ENCODE peak calls at places on chromosomes 3 and 15, in ten cellular contexts. B is SK-N-SH, N is sigmoid colon, I is suprapubic skin, U is GM23338, D is spleen, L is Panc1, X is stomach, A is H1, S is upper lobe of left lung. M is an unnamed sample. For H3K4me1, the result is how much of the 10 kb centered on the place peaks cover.

GRCh38 chr3:185732782-185733181 is 92.1 kb downstream of the IGF2BP2 start:
- DNase-seq in B (no peak), N (no peak), I (no peak), U (no peak), D (no peak), L (no peak), X (no peak), A (no peak), S (no peak), M (no peak)

GRCh38 chr15:41992151-41992802 is 19.9 kb upstream of the EHD4 start:
- DNase-seq in B (no peak), N (no peak), I (no peak), U (no peak), D (peak), L (no peak), X (no peak), A (no peak), S (no peak), M (no peak)

GRCh38 chr3:194488007-194488742 is 1.4 kb upstream of the ATP13A3 start:
- DNase-seq in B (no peak), N (no peak), I (no peak), U (no peak), D (no peak), L (no peak), X (no peak), A (no peak), S (no peak), M (no peak)

GRCh38 chr15:49015896-49016295 is 30.4 kb downstream of the SECISBP2L start:
- DNase-seq in B (peak), N (no peak), I (no peak), U (no peak), D (no peak), L (no peak), X (no peak), A (no peak), S (no peak), M (no peak)

GRCh38 chr3:183701744-183702143 is 4.1 kb downstream of the YEATS2 start:
- DNase-seq in B (no peak), N (no peak), I (no peak), U (peak), D (no peak), L (no peak), X (no peak), A (no peak), S (no peak), M (no peak)

GRCh38 chr15:42065008-42065407 is 29.4 kb downstream of the PLA2G4D start:
- DNase-seq in B (peak), N (no peak), I (peak), U (no peak), D (no peak), L (no peak), X (peak), A (peak), S (no peak), M (peak)

GRCh38 chr15:95804484-95804883 is 526.0 kb upstream of the NR2F2 start:
- DNase-seq in B (no peak), N (no peak), I (no peak), U (no peak), D (no peak), L (no peak), X (no peak), A (no peak), S (no peak), M (no peak)

GRCh38 chr3:106029941-106030619 is 161.3 kb upstream of the CBLB start:
- DNase-seq in B (no peak), N (no peak), I (no peak), U (no peak), D (no peak), L (no peak), X (no peak), A (no peak), S (no peak), M (no peak)

GRCh38 chr3:111787556-111788463 is 71.3 kb upstream of the PHLDB2 start:
- DNase-seq in B (no peak), N (no peak), I (no peak), U (no peak), D (no peak), L (no peak), X (no peak), A (no peak), S (no peak), M (no peak)

GRCh38 chr3:32495085-32495484 is 7.6 kb downstream of the CMTM6 start:
- DNase-seq in B (no peak), N (no peak), I (no peak), U (no peak), D (no peak), L (no peak), X (no peak), A (no peak), S (no peak), M (no peak)

GRCh38 chr15:62110000-62110851 is 43.4 kb downstream of the C2CD4A start:
- DNase-seq in B (peak), N (no peak), I (no peak), U (no peak), D (no peak), L (peak), X (no peak), A (no peak), S (no peak), M (no peak)

GRCh38 chr3:185825379-185825638 is 467 bp upstream of the IGF2BP2 start:
- DNase-seq in B (peak), N (no peak), I (no peak), U (no peak), D (no peak), L (no peak), X (no peak), A (no peak), S (no peak), M (no peak)

GRCh38 chr15:93497256-93497655 is 408.2 kb upstream of the RGMA start:
- DNase-seq in B (no peak), N (no peak), I (no peak), U (no peak), D (no peak), L (no peak), X (no peak), A (no peak), S (no peak), M (no peak)

GRCh38 chr3:101940521-101940992 is 91.2 kb downstream of the NFKBIZ start:
- DNase-seq in B (peak), N (peak), I (no peak), U (peak), D (peak), L (no peak), X (no peak), A (no peak), S (peak), M (no peak)

GRCh38 chr3:187210555-187211327 is 13.5 kb downstream of the RTP1 start:
- DNase-seq in B (no peak), N (no peak), I (no peak), U (peak), D (no peak), L (no peak), X (no peak), A (no peak), S (no peak), M (no peak)

GRCh38 chr15:38589502-38589901 is 24.9 kb upstream of the RASGRP1 start:
- DNase-seq in B (no peak), N (no peak), I (no peak), U (no peak), D (no peak), L (no peak), X (no peak), A (no peak), S (peak), M (no peak)

GRCh38 chr3:120568624-120569023 is 27.5 kb upstream of the NDUFB4 start:
- DNase-seq in B (no peak), N (no peak), I (no peak), U (no peak), D (no peak), L (no peak), X (no peak), A (no peak), S (no peak), M (no peak)

GRCh38 chr3:175606650-175607318 is 747.6 kb downstream of the NAALADL2 start:
- DNase-seq in B (no peak), N (no peak), I (no peak), U (no peak), D (no peak), L (no peak), X (no peak), A (no peak), S (no peak), M (no peak)

GRCh38 chr3:4938583-4938982 is 40.7 kb upstream of the BHLHE40 start:
- DNase-seq in B (no peak), N (no peak), I (no peak), U (no peak), D (no peak), L (no peak), X (no peak), A (no peak), S (no peak), M (no peak)

GRCh38 chr3:51436998-51437639 is 46.0 kb downstream of the RBM15B start:
- DNase-seq in B (no peak), N (no peak), I (no peak), U (no peak), D (no peak), L (no peak), X (peak), A (no peak), S (peak), M (no peak)

GRCh38 chr3:194536883-194537637 is 50.3 kb upstream of the ATP13A3 start:
- DNase-seq in B (peak), N (peak), I (no peak), U (no peak), D (no peak), L (peak), X (peak), A (no peak), S (no peak), M (no peak)

GRCh38 chr15:41568350-41569017 is 9.5 kb downstream of the TYRO3 start:
- DNase-seq in B (no peak), N (no peak), I (no peak), U (peak), D (peak), L (no peak), X (peak), A (peak), S (peak), M (no peak)

GRCh38 chr3:48784426-48785120 is 63.1 kb downstream of the PRKAR2A start:
- DNase-seq in B (no peak), N (no peak), I (no peak), U (no peak), D (no peak), L (no peak), X (no peak), A (no peak), S (no peak), M (no peak)

GRCh38 chr3:39185959-39186691 is 6.3 kb downstream of the XIRP1 start:
- DNase-seq in B (no peak), N (no peak), I (no peak), U (no peak), D (no peak), L (no peak), X (no peak), A (no peak), S (no peak), M (no peak)

GRCh38 chr15:41080144-41080543 is 35.9 kb downstream of the INO80 start:
- DNase-seq in B (no peak), N (no peak), I (no peak), U (no peak), D (no peak), L (no peak), X (no peak), A (no peak), S (no peak), M (no peak)

GRCh38 chr3:46848271-46849097 is 14.8 kb downstream of the MYL3 start:
- DNase-seq in B (no peak), N (peak), I (peak), U (peak), D (peak), L (no peak), X (peak), A (peak), S (peak), M (peak)

GRCh38 chr3:13574083-13574797 is 25.3 kb downstream of the FBLN2 start:
- DNase-seq in B (peak), N (no peak), I (no peak), U (no peak), D (no peak), L (no peak), X (no peak), A (no peak), S (no peak), M (no peak)

GRCh38 chr3:5227812-5228211 is 40.3 kb downstream of the EDEM1 start:
- DNase-seq in B (no peak), N (no peak), I (no peak), U (no peak), D (no peak), L (no peak), X (no peak), A (no peak), S (no peak), M (no peak)

GRCh38 chr3:157532529-157533297 is 29.5 kb upstream of the VEPH1 start:
- DNase-seq in B (peak), N (no peak), I (no peak), U (peak), D (no peak), L (peak), X (no peak), A (no peak), S (no peak), M (no peak)

GRCh38 chr15:67305506-67305905 is 50.9 kb downstream of the IQCH start:
- DNase-seq in B (no peak), N (no peak), I (no peak), U (no peak), D (no peak), L (no peak), X (no peak), A (no peak), S (no peak), M (no peak)

GRCh38 chr3:31066999-31067398 is 172.5 kb upstream of the GADL1 start:
- DNase-seq in B (peak), N (no peak), I (peak), U (no peak), D (no peak), L (no peak), X (no peak), A (no peak), S (no peak), M (no peak)

DNA sequence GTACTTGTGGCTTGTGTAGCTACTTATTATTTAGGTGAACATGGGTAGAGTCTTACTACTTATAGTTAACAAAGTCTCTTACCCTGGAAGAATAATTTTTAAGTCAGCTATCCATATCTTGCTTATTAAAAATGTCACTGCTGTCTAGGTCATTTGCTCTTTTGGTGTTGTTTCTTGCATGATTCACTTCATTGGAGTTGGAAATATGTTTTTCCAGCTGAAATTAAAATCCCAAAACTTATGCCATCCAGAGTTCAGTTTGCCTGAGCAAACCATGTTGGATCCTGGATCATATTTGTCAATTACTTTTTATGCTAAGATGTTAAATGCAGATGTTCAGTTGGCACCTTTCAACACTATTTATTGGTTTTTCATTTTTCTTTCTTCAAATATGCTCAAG is 421.0 kb upstream of the RBMS3 start:
- DNase-seq in B (no peak), N (no peak), I (no peak), U (no peak), D (no peak), L (no peak), X (no peak), A (no peak), S (no peak), M (no peak)
- H3K4me1 ChIP-seq in B (under half), N (under half), I (under half), U (under half), D (under half), L (under half), X (under half), A (under half), S (under half), M (under half)

GRCh38 chr15:51864408-51865056 is 35.1 kb downstream of the TMOD3 start:
- DNase-seq in B (no peak), N (no peak), I (no peak), U (peak), D (no peak), L (no peak), X (no peak), A (no peak), S (no peak), M (no peak)
- TF ChIP-seq POLR2AphosphoS5 in B (no peak), N (no peak), I (no peak), U (no peak), D (no peak), L (no peak), X (no peak), A (no peak), S (no peak), M (no peak)

DNA sequence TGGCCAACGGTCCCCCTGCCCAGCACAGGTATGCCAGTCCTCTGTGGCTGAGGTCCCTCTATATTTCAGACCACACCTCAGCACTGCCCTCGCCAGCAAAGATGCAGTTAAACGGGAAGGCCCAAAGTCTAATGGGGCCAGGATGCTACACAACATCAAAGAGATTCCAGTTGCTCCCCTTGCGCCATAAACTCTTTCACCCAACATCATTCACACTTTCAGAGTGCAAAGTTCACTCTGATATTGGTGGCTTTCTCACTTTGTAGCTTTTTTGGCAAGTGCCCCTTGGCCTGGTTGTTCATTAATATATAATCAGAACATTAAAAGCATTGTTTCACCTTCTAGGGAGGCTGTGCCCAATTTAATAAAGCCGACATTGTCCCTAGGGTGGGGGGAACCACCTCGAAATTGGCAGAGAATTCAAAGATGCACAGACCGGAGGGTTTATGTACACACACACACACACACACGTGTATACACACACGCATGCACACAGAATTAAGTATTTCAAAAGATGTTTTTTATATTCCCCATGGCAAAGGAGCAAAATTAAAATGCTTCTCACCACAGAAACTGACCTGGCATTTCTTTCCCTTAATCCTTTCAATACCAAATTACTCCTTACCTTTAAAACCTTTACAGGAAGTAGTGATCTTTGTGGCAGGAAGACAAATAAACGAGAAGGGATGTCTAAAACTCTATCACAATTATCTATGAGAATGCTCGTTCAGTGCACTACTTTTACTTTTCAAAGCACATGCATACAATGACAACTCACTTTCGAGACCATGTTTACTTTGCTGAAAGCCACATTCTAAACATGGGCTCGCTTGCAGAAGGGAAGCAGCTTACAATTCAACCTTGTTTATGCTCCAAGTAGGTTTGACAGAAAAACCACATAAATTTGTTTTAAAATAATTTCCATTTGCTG is 19.5 kb downstream of the LRIG1 start:
- DNase-seq in B (no peak), N (no peak), I (no peak), U (no peak), D (no peak), L (no peak), X (peak), A (no peak), S (no peak), M (no peak)
- H3K4me1 ChIP-seq in B (under half), N (half or more), I (half or more), U (half or more), D (under half), L (under half), X (half or more), A (under half), S (half or more), M (half or more)

GRCh38 chr3:152334761-152335160 is 66.0 kb downstream of the MBNL1 start:
- DNase-seq in B (no peak), N (no peak), I (no peak), U (no peak), D (no peak), L (no peak), X (no peak), A (no peak), S (no peak), M (no peak)
- TF ChIP-seq POLR2AphosphoS5 in B (no peak), N (no peak), I (no peak), U (no peak), D (peak), L (no peak), X (no peak), A (no peak), S (no peak), M (no peak)

GRCh38 chr3:64209866-64210609 is 15.2 kb downstream of the PRICKLE2 start:
- DNase-seq in B (peak), N (peak), I (peak), U (no peak), D (no peak), L (no peak), X (peak), A (no peak), S (peak), M (no peak)
- H3K4me1 ChIP-seq in B (under half), N (half or more), I (half or more), U (under half), D (under half), L (under half), X (under half), A (under half), S (half or more), M (half or more)

M was measured in vagina.